ENCODE peak calls at places on chromosomes 7 and 10, in five cellular contexts. W is right lobe of liver, E is heart left ventricle, T is BE2C, C is fibroblast of pulmonary artery. F is an unnamed sample.

GRCh38 chr7:20484366-20484765 is 131.1 kb upstream of the ABCB5 start:
- DNase-seq in W (no peak), E (no peak), T (no peak), C (peak), F (no peak)

GRCh38 chr10:58264780-58265179 is 2.9 kb downstream of the IPMK start:
- DNase-seq in W (no peak), E (no peak), T (no peak), C (no peak), F (no peak)

GRCh38 chr10:13115832-13116793 is 16.1 kb downstream of the OPTN start:
- DNase-seq in W (no peak), E (no peak), T (no peak), C (no peak), F (no peak)

GRCh38 chr7:81135322-81135721 is 216.5 kb upstream of the SEMA3C start:
- DNase-seq in W (no peak), E (no peak), T (no peak), C (no peak), F (no peak)

GRCh38 chr10:35564276-35564982 is 40.7 kb upstream of the GJD4 start:
- DNase-seq in W (no peak), E (peak), T (no peak), C (peak), F (peak)

GRCh38 chr10:28400176-28400575 is 97.3 kb upstream of the MPP7 start:
- DNase-seq in W (no peak), E (no peak), T (no peak), C (no peak), F (no peak)

GRCh38 chr7:149125189-149125863 is 798 bp downstream of the ZNF425 start:
- DNase-seq in W (no peak), E (no peak), T (no peak), C (peak), F (no peak)

GRCh38 chr7:144036302-144036858 is 12.4 kb upstream of the OR2A5 start:
- DNase-seq in W (no peak), E (no peak), T (no peak), C (peak), F (no peak)

GRCh38 chr10:8665322-8665721 is 610.8 kb downstream of the GATA3 start:
- DNase-seq in W (no peak), E (no peak), T (no peak), C (no peak), F (no peak)

GRCh38 chr10:116612107-116612506 is 8.6 kb upstream of the PNLIPRP2 start:
- DNase-seq in W (no peak), E (no peak), T (no peak), C (no peak), F (no peak)

GRCh38 chr10:110502072-110502845 is 4.6 kb downstream of the DUSP5 start:
- DNase-seq in W (no peak), E (no peak), T (no peak), C (peak), F (peak)

GRCh38 chr10:118036281-118036875 is 10.4 kb downstream of the RAB11FIP2 start:
- DNase-seq in W (no peak), E (no peak), T (no peak), C (peak), F (no peak)

GRCh38 chr7:134618756-134619530 is 27.7 kb upstream of the BPGM start:
- DNase-seq in W (no peak), E (no peak), T (no peak), C (peak), F (peak)

GRCh38 chr10:128814024-128814423 is 653.0 kb upstream of the MGMT start:
- DNase-seq in W (no peak), E (no peak), T (no peak), C (no peak), F (no peak)

GRCh38 chr7:90210925-90211324 is 615 bp upstream of the STEAP2 start:
- DNase-seq in W (no peak), E (no peak), T (no peak), C (no peak), F (no peak)

GRCh38 chr10:114616516-114616915 is 41.6 kb downstream of the ABLIM1 start:
- DNase-seq in W (no peak), E (no peak), T (no peak), C (no peak), F (no peak)

GRCh38 chr10:30784896-30785605 is 155.5 kb upstream of the LYZL2 start:
- DNase-seq in W (peak), E (peak), T (peak), C (peak), F (peak)

GRCh38 chr7:44311561-44312495 is 13.6 kb downstream of the CAMK2B start:
- DNase-seq in W (peak), E (no peak), T (no peak), C (no peak), F (no peak)

GRCh38 chr10:24917493-24917892 is 34.9 kb downstream of the PRTFDC1 start:
- DNase-seq in W (no peak), E (no peak), T (no peak), C (no peak), F (no peak)

GRCh38 chr7:91657386-91658120 is 222.9 kb downstream of the MTERF1 start:
- DNase-seq in W (no peak), E (no peak), T (no peak), C (peak), F (peak)

GRCh38 chr10:132899751-132900065 is 42.7 kb downstream of the CFAP46 start:
- DNase-seq in W (no peak), E (no peak), T (no peak), C (no peak), F (no peak)

GRCh38 chr10:112393827-112394226 is 19.9 kb downstream of the ACSL5 start:
- DNase-seq in W (no peak), E (no peak), T (no peak), C (no peak), F (no peak)

GRCh38 chr10:49139000-49139865 is 5.4 kb upstream of the FAM170B start:
- DNase-seq in W (no peak), E (no peak), T (no peak), C (no peak), F (peak)

GRCh38 chr10:86085136-86085535 is 281.5 kb downstream of the GRID1 start:
- DNase-seq in W (no peak), E (no peak), T (no peak), C (no peak), F (no peak)

GRCh38 chr7:112453505-112454171 is 3.4 kb downstream of the IFRD1 start:
- DNase-seq in W (no peak), E (no peak), T (no peak), C (peak), F (peak)

GRCh38 chr7:36965625-36966024 is 241.3 kb upstream of the AOAH start:
- DNase-seq in W (no peak), E (no peak), T (no peak), C (no peak), F (no peak)

GRCh38 chr7:105916603-105917002 is 40.2 kb upstream of the ATXN7L1 start:
- DNase-seq in W (no peak), E (no peak), T (no peak), C (peak), F (peak)

GRCh38 chr10:62348029-62348428 is 26.1 kb upstream of the ZNF365 start:
- DNase-seq in W (no peak), E (no peak), T (no peak), C (no peak), F (no peak)

GRCh38 chr7:80740778-80741545 is 102.5 kb downstream of the CD36 start:
- DNase-seq in W (no peak), E (no peak), T (no peak), C (peak), F (peak)

GRCh38 chr10:88028654-88029053 is 165.2 kb downstream of the PTEN start:
- DNase-seq in W (peak), E (no peak), T (no peak), C (no peak), F (no peak)

GRCh38 chr7:73893342-73894101 is 32.6 kb downstream of the TMEM270 start:
- DNase-seq in W (no peak), E (peak), T (peak), C (no peak), F (peak)

GRCh38 chr7:47602272-47603004 is 20.5 kb upstream of the TNS3 start:
- DNase-seq in W (no peak), E (no peak), T (no peak), C (no peak), F (no peak)

GRCh38 chr7:1703475-1704325 is 33.6 kb downstream of the ELFN1 start:
- DNase-seq in W (peak), E (no peak), T (no peak), C (no peak), F (no peak)

GRCh38 chr7:33789871-33790270 is 115.5 kb upstream of the BMPER start:
- DNase-seq in W (no peak), E (no peak), T (no peak), C (peak), F (no peak)

GRCh38 chr7:157780312-157780711 is 443.5 kb downstream of the DNAJB6 start:
- DNase-seq in W (no peak), E (no peak), T (no peak), C (no peak), F (no peak)
- H3K4me3 ChIP-seq in W (no peak), E (no peak), T (no peak), C (no peak), F (no peak)

DNA sequence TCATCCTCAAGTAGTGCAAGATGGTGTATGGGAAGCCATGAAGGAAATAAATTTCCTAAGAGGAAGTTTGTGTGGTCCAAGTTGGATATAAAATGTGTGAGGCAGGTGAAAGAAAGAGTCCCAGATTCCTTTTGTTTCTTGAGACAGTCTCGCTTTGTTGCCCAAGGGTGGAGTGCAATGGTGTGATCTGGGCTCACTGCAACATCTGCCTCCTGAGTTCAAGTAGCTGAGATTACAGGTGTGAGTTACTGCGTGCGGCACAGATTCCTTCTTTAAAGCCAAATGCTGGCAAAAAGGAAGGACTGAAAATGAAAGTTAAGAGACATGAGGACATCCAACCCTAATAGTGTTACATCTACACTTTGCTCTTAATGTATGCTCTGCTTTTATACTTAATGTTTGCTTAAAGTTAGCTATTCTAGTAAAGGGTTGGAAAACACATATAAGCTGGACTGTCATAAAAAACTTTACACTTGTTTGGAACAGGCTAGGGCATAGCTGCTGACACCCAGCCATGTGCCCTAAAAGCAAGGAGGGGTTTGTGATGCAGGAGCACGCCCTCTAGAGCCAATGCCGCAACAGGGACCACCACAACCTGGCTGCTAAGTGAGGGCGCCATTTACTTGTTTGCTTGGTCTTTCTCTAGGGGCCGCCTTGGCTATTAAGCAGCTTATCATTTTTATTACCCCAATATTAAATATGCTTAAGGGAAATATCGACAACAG is 34.5 kb downstream of the CLEC2L start:
- DNase-seq in W (no peak), E (no peak), T (no peak), C (no peak), F (no peak)
- TF ChIP-seq CTCF in W (no peak), E (no peak), T (peak), C (no peak), F (no peak)

GRCh38 chr10:77164616-77165311 is 472.8 kb downstream of the KCNMA1 start:
- DNase-seq in W (no peak), E (no peak), T (no peak), C (peak), F (peak)

GRCh38 chr10:77163670-77164348 is 473.8 kb downstream of the KCNMA1 start:
- DNase-seq in W (no peak), E (no peak), T (peak), C (peak), F (peak)

GRCh38 chr10:77162697-77163096 is 474.9 kb downstream of the KCNMA1 start:
- DNase-seq in W (no peak), E (no peak), T (no peak), C (peak), F (peak)

GRCh38 chr10:77168161-77168560 is 469.4 kb downstream of the KCNMA1 start:
- DNase-seq in W (no peak), E (no peak), T (no peak), C (no peak), F (no peak)

GRCh38 chr10:77165445-77166316 is 471.9 kb downstream of the KCNMA1 start:
- DNase-seq in W (peak), E (peak), T (peak), C (peak), F (peak)
- H3K4me3 ChIP-seq in W (no peak), E (no peak), T (peak), C (no peak), F (no peak)

DNA sequence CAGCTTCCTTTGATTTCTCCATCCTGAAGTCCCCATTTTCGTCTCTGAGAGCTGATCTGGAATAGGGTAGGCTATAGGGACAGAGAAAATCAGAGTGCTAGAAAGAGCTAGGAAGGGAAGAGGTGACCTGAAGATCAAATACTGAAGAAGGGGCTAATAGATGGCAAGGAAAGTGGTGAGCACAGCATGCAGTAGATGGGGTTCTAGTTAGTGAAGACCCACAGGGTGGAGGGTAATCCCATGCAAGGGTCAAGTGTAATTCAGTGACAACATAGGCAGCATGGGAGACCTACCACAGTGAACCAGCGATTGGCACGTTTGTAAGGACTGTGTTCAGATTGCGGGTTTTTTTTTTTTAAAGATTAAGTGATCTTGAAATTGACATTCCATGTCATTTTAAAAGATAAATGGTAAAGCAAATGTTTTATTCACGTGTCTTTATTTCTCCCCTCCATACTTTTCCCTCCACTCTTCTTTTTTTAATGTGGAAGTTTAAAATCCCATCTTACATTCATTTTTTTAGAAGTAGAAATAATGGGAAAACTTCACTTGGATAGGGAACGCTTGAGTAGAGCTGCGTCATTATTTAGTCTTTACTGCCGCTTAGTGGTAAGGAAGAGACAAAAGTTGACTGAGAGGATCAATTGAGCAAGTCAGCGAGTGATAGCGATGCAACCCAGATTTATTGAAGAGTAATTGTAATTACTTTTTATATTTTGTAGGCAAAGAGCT is 21.0 kb upstream of the ABI1 start:
- DNase-seq in W (no peak), E (no peak), T (no peak), C (peak), F (peak)
- TF ChIP-seq CTCF in W (peak), E (peak), T (peak), C (peak), F (peak)

DNA sequence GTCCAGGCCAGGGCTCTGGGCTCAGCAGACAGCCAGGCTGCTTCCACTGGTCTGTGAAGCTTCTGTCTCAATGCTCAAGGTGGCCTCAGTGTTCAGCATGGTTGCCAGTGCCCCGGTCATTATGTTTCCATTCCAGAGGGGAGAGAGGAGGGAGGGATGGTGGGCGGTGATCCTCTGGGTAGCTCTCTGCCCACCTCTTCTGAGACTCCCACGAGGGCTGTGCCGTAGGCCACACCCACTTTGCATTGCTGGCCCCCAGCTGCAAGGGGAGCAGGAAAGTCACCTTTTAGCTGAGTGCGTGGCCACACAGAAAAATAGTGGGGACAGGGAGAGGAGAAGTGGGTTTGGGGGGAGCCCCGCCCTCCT is 42.5 kb downstream of the FOXK1 start:
- DNase-seq in W (no peak), E (no peak), T (no peak), C (peak), F (peak)
- H3K4me3 ChIP-seq in W (peak), E (peak), T (no peak), C (peak), F (peak)

GRCh38 chr7:151764056-151764920 is 112.6 kb downstream of the PRKAG2 start:
- DNase-seq in W (no peak), E (no peak), T (no peak), C (no peak), F (no peak)
- TF ChIP-seq CTCF in W (no peak), E (no peak), T (no peak), C (no peak), F (no peak)

DNA sequence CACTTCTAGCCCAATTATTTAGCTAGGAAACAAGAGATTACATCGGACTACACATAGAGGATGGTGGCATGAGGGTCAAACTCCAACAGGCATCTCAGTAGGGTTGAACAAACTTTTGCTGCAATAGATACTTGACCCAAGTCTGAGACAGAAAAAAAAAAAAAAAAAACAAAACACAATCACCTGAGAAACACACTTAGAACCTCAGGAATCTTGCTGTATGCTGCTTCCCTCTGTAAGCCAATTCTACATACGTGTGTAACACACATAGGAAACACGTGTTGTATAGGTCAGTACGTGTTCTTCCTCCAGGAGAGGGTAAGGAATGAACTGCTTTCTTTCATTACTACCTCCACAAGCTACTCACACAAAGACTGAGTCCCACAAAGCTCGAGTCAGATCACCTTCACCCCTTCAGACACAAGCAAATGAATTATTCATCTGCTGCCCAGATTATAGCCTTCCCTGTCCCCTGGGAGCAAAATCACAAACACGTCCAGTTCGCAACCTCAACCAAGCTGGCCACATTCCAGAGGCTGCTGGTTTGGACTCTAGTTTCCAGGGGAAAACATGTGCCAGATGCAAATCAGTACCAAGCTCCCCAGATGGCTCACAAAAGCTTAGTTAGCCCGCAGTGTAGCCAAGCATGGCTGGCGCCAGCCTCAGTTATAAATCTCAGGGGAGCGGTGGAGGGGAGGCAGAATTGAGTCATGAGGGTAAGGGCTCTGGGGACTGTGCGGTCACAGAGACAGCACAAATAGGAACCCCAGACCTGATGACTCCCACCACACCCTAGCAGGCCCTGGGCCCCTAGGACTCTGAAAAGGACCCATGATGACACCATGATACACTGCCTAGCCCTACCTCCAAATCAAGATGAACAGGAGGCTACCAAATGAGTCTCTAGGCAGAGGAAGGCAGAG is 15.1 kb downstream of the PSAP start:
- DNase-seq in W (peak), E (peak), T (peak), C (peak), F (peak)
- H3K4me3 ChIP-seq in W (no peak), E (no peak), T (peak), C (no peak), F (no peak)

GRCh38 chr7:77367976-77368375 is 48.2 kb downstream of the GSAP start:
- DNase-seq in W (no peak), E (no peak), T (no peak), C (no peak), F (no peak)

GRCh38 chr7:77370606-77371005 is 45.5 kb downstream of the GSAP start:
- DNase-seq in W (no peak), E (no peak), T (no peak), C (no peak), F (no peak)

GRCh38 chr7:77368974-77369373 is 47.2 kb downstream of the GSAP start:
- DNase-seq in W (no peak), E (no peak), T (no peak), C (peak), F (peak)
- TF ChIP-seq CTCF in W (peak), E (peak), T (no peak), C (peak), F (peak)

GRCh38 chr7:28955723-28956607 is 2.2 kb downstream of the TRIL start:
- DNase-seq in W (peak), E (peak), T (peak), C (peak), F (peak)
- H3K4me3 ChIP-seq in W (peak), E (peak), T (peak), C (peak), F (peak)